ENCODE peak calls at places on chromosomes 6 and 20, in six cellular contexts. N, Z, F, M, C and P are unnamed samples.

GRCh38 chr6:7730852-7731251 is 5.0 kb downstream of the BMP6 start:
- DNase-seq in N (no peak), Z (no peak), F (no peak), M (no peak), C (no peak), P (no peak)

GRCh38 chr6:28489366-28490190 is 26.0 kb downstream of the GPX6 start:
- DNase-seq in N (peak; percentile 28), Z (no peak), F (no peak), M (no peak), C (peak; percentile 94), P (peak; percentile 13)

GRCh38 chr6:160260283-160261119 is 1.9 kb upstream of the SLC22A2 start:
- DNase-seq in N (no peak), Z (no peak), F (peak; percentile 41), M (no peak), C (peak; percentile 55), P (no peak)

GRCh38 chr20:48759631-48760245 is 68.1 kb downstream of the PREX1 start:
- DNase-seq in N (no peak), Z (no peak), F (no peak), M (no peak), C (no peak), P (no peak)

GRCh38 chr6:128569737-128570438 is 49.5 kb upstream of the PTPRK start:
- DNase-seq in N (no peak), Z (no peak), F (no peak), M (no peak), C (peak; percentile 18), P (no peak)

GRCh38 chr20:4820833-4821518 is 99.3 kb downstream of the PRND start:
- DNase-seq in N (no peak), Z (no peak), F (peak; percentile 63), M (no peak), C (no peak), P (no peak)

GRCh38 chr20:278607-279571 is 11.7 kb downstream of the C20orf96 start:
- DNase-seq in N (no peak), Z (peak; percentile 33), F (peak; percentile 66), M (no peak), C (no peak), P (no peak)

GRCh38 chr6:148837941-148838340 is 91.1 kb downstream of the UST start:
- DNase-seq in N (no peak), Z (no peak), F (no peak), M (no peak), C (no peak), P (no peak)

GRCh38 chr20:24762791-24763350 is 186.2 kb upstream of the CST7 start:
- DNase-seq in N (peak; percentile 14), Z (no peak), F (peak; percentile 50), M (no peak), C (no peak), P (no peak)

GRCh38 chr6:28807682-28808280 is 116.0 kb downstream of the TRIM27 start:
- DNase-seq in N (no peak), Z (no peak), F (no peak), M (no peak), C (peak; percentile 47), P (no peak)

GRCh38 chr20:48153523-48153922 is 368.2 kb upstream of the SULF2 start:
- DNase-seq in N (no peak), Z (no peak), F (no peak), M (no peak), C (peak; percentile 48), P (no peak)

GRCh38 chr6:80094017-80094416 is 12.5 kb upstream of the BCKDHB start:
- DNase-seq in N (no peak), Z (no peak), F (no peak), M (no peak), C (peak; percentile 28), P (no peak)

GRCh38 chr20:47318596-47319516 is 37.6 kb downstream of the ZMYND8 start:
- DNase-seq in N (peak; percentile 85), Z (peak; percentile 72), F (peak; percentile 92), M (peak; percentile 91), C (peak; percentile 79), P (no peak)

GRCh38 chr6:167893416-167893815 is 66.7 kb downstream of the AFDN start:
- DNase-seq in N (no peak), Z (no peak), F (no peak), M (no peak), C (peak; percentile 12), P (no peak)

GRCh38 chr20:52454660-52455059 is 263.1 kb upstream of the ZFP64 start:
- DNase-seq in N (no peak), Z (no peak), F (no peak), M (no peak), C (no peak), P (no peak)

GRCh38 chr6:149063443-149063842 is 254.1 kb upstream of the TAB2 start:
- DNase-seq in N (no peak), Z (no peak), F (no peak), M (no peak), C (no peak), P (no peak)

GRCh38 chr6:14269434-14269833 is 151.9 kb downstream of the CD83 start:
- DNase-seq in N (no peak), Z (no peak), F (no peak), M (no peak), C (no peak), P (no peak)

GRCh38 chr6:122657601-122658000 is 47.4 kb downstream of the PKIB start:
- DNase-seq in N (no peak), Z (no peak), F (no peak), M (no peak), C (no peak), P (no peak)

GRCh38 chr6:113281014-113281810 is 575.9 kb upstream of the MARCKS start:
- DNase-seq in N (no peak), Z (no peak), F (no peak), M (no peak), C (no peak), P (no peak)

GRCh38 chr6:25630508-25631229 is 21.3 kb upstream of the SCGN start:
- DNase-seq in N (no peak), Z (no peak), F (no peak), M (no peak), C (no peak), P (no peak)

GRCh38 chr20:46367967-46368901 is 38.2 kb downstream of the ELMO2 start:
- DNase-seq in N (no peak), Z (no peak), F (no peak), M (no peak), C (peak; percentile 73), P (no peak)

GRCh38 chr6:53651149-53651763 is 14.3 kb downstream of the KLHL31 start:
- DNase-seq in N (peak; percentile 67), Z (peak; percentile 59), F (peak; percentile 69), M (peak; percentile 50), C (peak; percentile 89), P (peak; percentile 54)

GRCh38 chr20:64112691-64113443 is 5.5 kb upstream of the NPBWR2 start:
- DNase-seq in N (peak; percentile 21), Z (no peak), F (peak; percentile 46), M (peak; percentile 35), C (no peak), P (no peak)

GRCh38 chr20:62585571-62585970 is 56.7 kb upstream of the SLCO4A1 start:
- DNase-seq in N (no peak), Z (no peak), F (no peak), M (no peak), C (no peak), P (no peak)

GRCh38 chr20:62581806-62582205 is 60.5 kb upstream of the SLCO4A1 start:
- DNase-seq in N (no peak), Z (no peak), F (no peak), M (no peak), C (no peak), P (no peak)

GRCh38 chr20:62584671-62585512 is 57.4 kb upstream of the SLCO4A1 start:
- DNase-seq in N (no peak), Z (no peak), F (no peak), M (no peak), C (no peak), P (no peak)

GRCh38 chr20:62581308-62581707 is 61.0 kb upstream of the SLCO4A1 start:
- DNase-seq in N (no peak), Z (no peak), F (no peak), M (no peak), C (no peak), P (no peak)

GRCh38 chr20:62583424-62583920 is 58.8 kb upstream of the SLCO4A1 start:
- DNase-seq in N (no peak), Z (no peak), F (no peak), M (no peak), C (peak; percentile 33), P (no peak)
- TF ChIP-seq CTCF in N (no peak), Z (no peak), F (peak; percentile 32), M (peak; percentile 18), C (peak; percentile 37), P (no peak)

GRCh38 chr6:43123691-43124314 is 47.3 kb upstream of the SRF start:
- DNase-seq in N (no peak), Z (no peak), F (no peak), M (no peak), C (no peak), P (no peak)

GRCh38 chr6:43124481-43124880 is 46.6 kb upstream of the SRF start:
- DNase-seq in N (no peak), Z (no peak), F (no peak), M (no peak), C (no peak), P (no peak)

GRCh38 chr6:43120938-43121913 is 45.1 kb downstream of the PTK7 start:
- DNase-seq in N (no peak), Z (peak; percentile 32), F (peak; percentile 95), M (peak; percentile 86), C (peak; percentile 87), P (no peak)

GRCh38 chr6:43120101-43120730 is 44.1 kb downstream of the PTK7 start:
- DNase-seq in N (no peak), Z (no peak), F (no peak), M (no peak), C (no peak), P (no peak)

DNA sequence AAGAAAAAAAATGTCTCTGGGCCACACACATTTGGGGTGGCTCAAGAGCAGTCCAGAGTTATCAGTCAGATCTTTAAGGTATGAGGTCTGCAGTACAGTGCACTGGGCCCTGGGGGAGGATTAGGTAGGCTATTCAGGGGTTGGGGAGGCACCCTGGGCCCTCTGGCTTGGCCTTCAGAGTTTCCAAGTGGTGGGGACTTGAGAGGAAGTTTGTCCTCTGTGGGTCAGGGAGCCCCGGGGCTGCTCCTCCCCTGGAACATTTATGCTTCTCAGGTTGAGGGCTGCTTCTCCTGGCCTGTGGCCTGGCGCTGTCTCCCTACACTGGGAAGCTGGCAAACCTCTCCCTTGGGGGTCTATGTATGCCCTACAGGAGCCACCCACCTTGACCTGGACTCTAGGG is 46.0 kb downstream of the PTK7 start:
- DNase-seq in N (no peak), Z (no peak), F (no peak), M (no peak), C (no peak), P (no peak)
- H3K27ac ChIP-seq in N (no peak overlapping the region), Z (no peak overlapping the region), F (peak overlapping the region; percentile 75), M (no peak overlapping the region), C (peak overlapping the region; percentile 94), P (no peak overlapping the region)

DNA sequence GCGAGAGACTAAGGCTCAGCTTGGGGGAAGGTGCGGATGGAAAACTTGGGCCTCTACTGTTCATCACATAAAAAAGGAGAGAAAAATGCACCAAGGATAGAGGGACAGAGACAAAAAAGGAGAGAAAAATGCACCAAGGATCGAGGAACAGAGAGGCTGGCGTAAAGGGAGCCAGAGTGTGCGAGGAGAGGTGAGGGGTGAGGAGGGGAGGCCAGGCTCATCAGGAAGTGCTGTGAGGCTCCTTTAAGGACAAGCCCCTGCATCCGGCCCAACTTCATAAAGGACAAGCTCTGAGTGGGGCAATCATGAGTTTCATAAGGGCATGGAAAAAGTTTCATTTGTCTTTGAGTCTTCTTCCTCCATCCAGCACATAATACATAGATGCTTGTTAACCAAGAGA is 117.2 kb upstream of the NXT1 start:
- DNase-seq in N (no peak), Z (no peak), F (no peak), M (no peak), C (no peak), P (no peak)
- H3K27me3 ChIP-seq in N (no peaks in the 10 kb centered on the region), Z (no peaks in the 10 kb centered on the region), F (no peaks in the 10 kb centered on the region), M (no peaks in the 10 kb centered on the region), C (no peaks in the 10 kb centered on the region), P (no peaks in the 10 kb centered on the region)

GRCh38 chr20:38113401-38114325 is 51.4 kb downstream of the TGM2 start:
- DNase-seq in N (no peak), Z (peak; percentile 41), F (no peak), M (no peak), C (peak; percentile 47), P (no peak)
- TF ChIP-seq CTCF in N (peak; percentile 10), Z (peak; percentile 46), F (no peak), M (no peak), C (peak; percentile 33), P (no peak)